ENCODE peak calls at places on chromosomes 13 and 19, in five cellular contexts. N is NCI-H187, Q is PC-9, B is NT2/D1, F is Daoy. G is an unnamed sample.

GRCh38 chr19:17061691-17062090 is 13.6 kb downstream of the HAUS8 start:
- DNase-seq in Q (no peak), F (no peak), B (no peak), N (no peak), G (no peak)

GRCh38 chr13:71320452-71320851 is 546.6 kb downstream of the DACH1 start:
- DNase-seq in N (peak), F (no peak), B (peak), Q (peak), G (peak)

GRCh38 chr13:27000686-27001085 is 170.9 kb downstream of the USP12 start:
- DNase-seq in B (no peak), N (no peak), Q (no peak), F (no peak), G (no peak)

GRCh38 chr13:50636007-50636704 is 207.3 kb downstream of the DLEU7 start:
- DNase-seq in Q (no peak), N (no peak), B (peak), F (no peak), G (peak)

GRCh38 chr13:43981091-43981490 is 101.4 kb downstream of the LACC1 start:
- DNase-seq in F (no peak), B (peak), N (no peak), Q (no peak), G (peak)

GRCh38 chr19:51097166-51097736 is 11.0 kb downstream of the CTU1 start:
- DNase-seq in B (peak), N (no peak), Q (peak), F (peak), G (no peak)

GRCh38 chr19:19405919-19406877 is 723 bp downstream of the GATAD2A start:
- DNase-seq in F (peak), N (no peak), Q (peak), B (no peak), G (no peak)

GRCh38 chr13:60111726-60112125 is 52.0 kb downstream of the DIAPH3 start:
- DNase-seq in N (no peak), Q (no peak), B (no peak), F (no peak), G (no peak)

GRCh38 chr19:18612051-18612771 is 459 bp upstream of the TMEM59L start:
- DNase-seq in F (no peak), Q (no peak), N (no peak), B (no peak), G (no peak)

G was measured in iPS DF 6.9.